ENCODE peak calls at places on chromosomes 11 and 22, in eight cellular contexts. P is right lobe of liver; L is CD8-positive, alpha-beta T cell; Z is esophagus squamous epithelium; O is ovary; U is psoas muscle; H is small intestine; W is heart left ventricle. Q is an unnamed sample.

GRCh38 chr11:783581-784015 is 6.3 kb downstream of the CEND1 start:
- DNase-seq in P (no peak), L (no peak), Z (no peak), O (peak), U (peak), H (peak), W (peak), Q (peak)

GRCh38 chr11:68643576-68643975 is 40.8 kb upstream of the GAL start:
- DNase-seq in P (no peak), L (no peak), Z (no peak), O (no peak), U (no peak), H (no peak), W (no peak), Q (no peak)

GRCh38 chr11:124884340-124884739 is 13.3 kb downstream of the ROBO4 start:
- DNase-seq in P (peak), L (no peak), Z (no peak), O (peak), U (no peak), H (no peak), W (peak), Q (no peak)

GRCh38 chr11:27971256-27971655 is 136.7 kb downstream of the KIF18A start:
- DNase-seq in P (no peak), L (no peak), Z (no peak), O (no peak), U (no peak), H (no peak), W (no peak), Q (no peak)

GRCh38 chr11:36027731-36028130 is 83.9 kb downstream of the LDLRAD3 start:
- DNase-seq in P (no peak), L (no peak), Z (no peak), O (no peak), U (peak), H (peak), W (no peak), Q (no peak)

GRCh38 chr22:46047841-46048595 is 71.1 kb upstream of the WNT7B start:
- DNase-seq in P (peak), L (no peak), Z (no peak), O (no peak), U (no peak), H (no peak), W (peak), Q (peak)

GRCh38 chr11:34161812-34162506 is 56.5 kb downstream of the NAT10 start:
- DNase-seq in P (no peak), L (no peak), Z (no peak), O (no peak), U (no peak), H (no peak), W (no peak), Q (no peak)

GRCh38 chr22:22408731-22409696 is 99.5 kb downstream of the ZNF280B start:
- DNase-seq in P (no peak), L (no peak), Z (no peak), O (peak), U (no peak), H (peak), W (no peak), Q (no peak)

GRCh38 chr11:60912851-60913550 is 957 bp upstream of the TMEM109 start:
- DNase-seq in P (no peak), L (no peak), Z (no peak), O (no peak), U (no peak), H (no peak), W (no peak), Q (no peak)

GRCh38 chr11:76891285-76891684 is 30.6 kb downstream of the ACER3 start:
- DNase-seq in P (no peak), L (no peak), Z (no peak), O (no peak), U (no peak), H (peak), W (no peak), Q (no peak)

GRCh38 chr22:47352920-47353700 is 590.7 kb downstream of the TBC1D22A start:
- DNase-seq in P (peak), L (peak), Z (no peak), O (no peak), U (no peak), H (no peak), W (no peak), Q (no peak)

GRCh38 chr11:102846292-102846691 is 2.9 kb upstream of the MMP3 start:
- DNase-seq in P (no peak), L (no peak), Z (no peak), O (no peak), U (no peak), H (peak), W (no peak), Q (no peak)

GRCh38 chr11:66337103-66337899 is 1.1 kb upstream of the RIN1 start:
- DNase-seq in P (no peak), L (no peak), Z (no peak), O (no peak), U (no peak), H (no peak), W (peak), Q (no peak)

GRCh38 chr11:34281256-34281655 is 76.6 kb downstream of the ABTB2 start:
- DNase-seq in P (no peak), L (no peak), Z (no peak), O (no peak), U (no peak), H (no peak), W (peak), Q (no peak)

GRCh38 chr11:45225961-45226871 is 59.9 kb downstream of the SYT13 start:
- DNase-seq in P (no peak), L (no peak), Z (no peak), O (no peak), U (no peak), H (no peak), W (no peak), Q (no peak)

GRCh38 chr11:5604896-5605295 is 8.5 kb downstream of the TRIM6 start:
- DNase-seq in P (no peak), L (no peak), Z (no peak), O (no peak), U (no peak), H (no peak), W (no peak), Q (no peak)

GRCh38 chr11:79314906-79315689 is 125.7 kb downstream of the TENM4 start:
- DNase-seq in P (no peak), L (no peak), Z (no peak), O (no peak), U (no peak), H (no peak), W (no peak), Q (no peak)

GRCh38 chr11:66564984-66565383 is 3.4 kb downstream of the CTSF start:
- DNase-seq in P (no peak), L (no peak), Z (no peak), O (no peak), U (no peak), H (no peak), W (no peak), Q (no peak)

GRCh38 chr22:34278121-34278520 is 357.8 kb upstream of the LARGE1 start:
- DNase-seq in P (no peak), L (no peak), Z (no peak), O (no peak), U (no peak), H (no peak), W (no peak), Q (no peak)

GRCh38 chr11:27699242-27699925 is 871 bp downstream of the BDNF start:
- DNase-seq in P (no peak), L (no peak), Z (no peak), O (no peak), U (no peak), H (no peak), W (no peak), Q (no peak)

GRCh38 chr22:44462246-44463015 is 35.6 kb downstream of the RTL6 start:
- DNase-seq in P (no peak), L (no peak), Z (no peak), O (no peak), U (no peak), H (no peak), W (no peak), Q (no peak)

GRCh38 chr11:75174781-75175370 is 24.0 kb downstream of the SLCO2B1 start:
- DNase-seq in P (no peak), L (no peak), Z (no peak), O (peak), U (no peak), H (no peak), W (peak), Q (no peak)

GRCh38 chr11:33716236-33716635 is 15.6 kb upstream of the C11orf91 start:
- DNase-seq in P (no peak), L (no peak), Z (no peak), O (no peak), U (no peak), H (no peak), W (no peak), Q (no peak)

DNA sequence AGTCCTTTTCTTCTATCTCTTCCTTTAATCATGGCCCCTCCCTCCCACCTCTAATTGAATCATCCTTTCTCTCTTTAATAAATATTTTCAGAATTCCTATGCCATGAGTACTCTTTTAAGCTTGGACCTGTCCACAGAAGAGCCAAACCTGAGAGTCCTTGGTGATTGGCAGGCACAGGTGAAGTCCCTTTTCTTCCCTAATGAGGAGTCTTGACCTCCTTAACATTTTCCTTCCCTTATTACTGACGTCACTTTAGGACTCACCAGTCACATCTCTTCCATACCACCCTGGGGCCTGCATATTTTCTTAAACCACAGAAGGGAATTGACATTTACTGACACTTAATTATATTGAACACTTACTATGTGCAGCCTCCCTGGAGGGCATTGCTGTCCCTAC is 41.0 kb upstream of the RASSF10 start:
- DNase-seq in P (no peak), L (no peak), Z (no peak), O (no peak), U (no peak), H (no peak), W (no peak), Q (no peak)
- H3K27ac ChIP-seq in P (no peak), L (no peak), Z (no peak), O (no peak), U (no peak), H (no peak), W (no peak), Q (no peak)

GRCh38 chr11:118868659-118869058 is 15.0 kb upstream of the CXCR5 start:
- DNase-seq in P (no peak), L (no peak), Z (no peak), O (no peak), U (no peak), H (no peak), W (no peak), Q (no peak)
- H3K4me3 ChIP-seq in P (no peak), L (no peak), Z (no peak), O (no peak), U (no peak), H (no peak), W (no peak), Q (no peak)

GRCh38 chr22:49776891-49777290 is 50.8 kb downstream of the BRD1 start:
- DNase-seq in P (no peak), L (no peak), Z (no peak), O (no peak), U (peak), H (no peak), W (no peak), Q (no peak)
- H3K27ac ChIP-seq in P (no peak), L (no peak), Z (no peak), O (no peak), U (no peak), H (no peak), W (no peak), Q (no peak)

GRCh38 chr11:86442827-86443226 is 68.1 kb downstream of the CCDC81 start:
- DNase-seq in P (no peak), L (no peak), Z (no peak), O (no peak), U (no peak), H (no peak), W (no peak), Q (no peak)
- H3K4me3 ChIP-seq in P (no peak), L (no peak), Z (no peak), O (no peak), U (no peak), H (no peak), W (no peak), Q (no peak)

DNA sequence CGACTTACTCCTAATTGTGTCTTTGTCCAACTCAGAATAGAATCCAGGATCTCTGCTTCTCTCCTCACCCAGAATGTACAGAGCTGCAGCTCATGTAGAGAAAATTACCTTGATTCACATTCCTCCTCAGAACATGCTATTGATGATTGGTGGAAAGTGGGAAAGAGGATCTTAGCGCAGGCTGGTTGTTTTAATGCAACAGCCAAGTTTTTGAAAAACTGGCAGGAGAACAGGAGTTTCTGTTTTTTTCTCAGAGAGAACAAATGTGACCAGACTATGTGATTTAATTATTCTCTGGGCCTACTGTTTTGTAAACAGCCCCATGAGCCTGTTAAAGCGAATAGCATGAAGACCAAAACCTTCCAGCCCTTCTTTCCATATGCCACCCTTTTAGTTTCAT is 19.1 kb upstream of the IL18BP start:
- DNase-seq in P (no peak), L (no peak), Z (no peak), O (no peak), U (no peak), H (no peak), W (no peak), Q (no peak)
- H3K27ac ChIP-seq in P (no peak), L (no peak), Z (no peak), O (no peak), U (no peak), H (no peak), W (no peak), Q (peak)